ENCODE peak calls at places on chromosome 3, in five cellular contexts. L is stimulated activated CD8-positive, alpha-beta memory T cell treated with anti-CD3 and anti-CD28 coated beads, Interleukin-4, amount 100 ng/mL, for 1 hour; S is left cardiac atrium; E is kidney tubule cell; K is activated T-cell treated with anti-CD3 and anti-CD28 coated beads, Interleukin-2, amount 50 U/mL, for 1 hour. R is an unnamed sample.

GRCh38 chr3:99668044-99668443 is 29.6 kb downstream of the COL8A1 start:
- DNase-seq in L (no peak), S (no peak), E (no peak), K (no peak), R (no peak)

GRCh38 chr3:43709022-43709421 is 18.3 kb downstream of the ABHD5 start:
- DNase-seq in L (no peak), S (no peak), E (no peak), K (no peak), R (no peak)

GRCh38 chr3:28334552-28334951 is 14.0 kb upstream of the ZCWPW2 start:
- DNase-seq in L (no peak), S (no peak), E (no peak), K (no peak), R (peak)

GRCh38 chr3:42020681-42021307 is 58.9 kb upstream of the ULK4 start:
- DNase-seq in L (no peak), S (no peak), E (peak), K (no peak), R (peak)

GRCh38 chr3:180707921-180708320 is 28.6 kb upstream of the CCDC39 start:
- DNase-seq in L (no peak), S (no peak), E (no peak), K (no peak), R (no peak)

GRCh38 chr3:149016669-149017541 is 25.6 kb downstream of the GYG1 start:
- DNase-seq in L (no peak), S (no peak), E (peak), K (no peak), R (peak)

GRCh38 chr3:196995646-196996355 is 27.2 kb upstream of the PIGZ start:
- DNase-seq in L (no peak), S (no peak), E (no peak), K (no peak), R (no peak)

GRCh38 chr3:129040579-129041300 is 19.8 kb upstream of the GP9 start:
- DNase-seq in L (no peak), S (no peak), E (no peak), K (no peak), R (no peak)

GRCh38 chr3:185316740-185317407 is 46.1 kb upstream of the MAP3K13 start:
- DNase-seq in L (no peak), S (no peak), E (peak), K (no peak), R (no peak)

GRCh38 chr3:37816271-37816670 is 45.4 kb upstream of the CTDSPL start:
- DNase-seq in L (no peak), S (no peak), E (no peak), K (no peak), R (no peak)